ENCODE peak calls at places on chromosomes 5 and 9, in six cellular contexts. Y is H1, U is prostate gland, K is stomach, S is sigmoid colon, L is HepG2. P is an unnamed sample. For H3K4me1, the result is how much of the 10 kb centered on the place peaks cover.

GRCh38 chr9:111178361-111179043 is 140.2 kb upstream of the LPAR1 start:
- DNase-seq in Y (no peak), U (no peak), K (no peak), S (no peak), L (no peak), P (no peak)

GRCh38 chr5:685262-686171 is 7.6 kb downstream of the TPPP start:
- DNase-seq in Y (no peak), U (no peak), K (peak), S (peak), L (no peak), P (peak)

GRCh38 chr5:54807421-54807820 is 178.0 kb downstream of the ESM1 start:
- DNase-seq in Y (no peak), U (no peak), K (no peak), S (no peak), L (no peak), P (no peak)

GRCh38 chr5:88660326-88660946 is 222.5 kb downstream of the MEF2C start:
- DNase-seq in Y (no peak), U (no peak), K (no peak), S (no peak), L (no peak), P (no peak)

GRCh38 chr5:141484499-141485304 is at the start of gene PCDHGC4:
- DNase-seq in Y (no peak), U (no peak), K (no peak), S (no peak), L (no peak), P (no peak)

GRCh38 chr9:129624947-129625346 is 1.0 kb upstream of the NTMT1 start:
- DNase-seq in Y (no peak), U (no peak), K (no peak), S (no peak), L (peak), P (no peak)

GRCh38 chr5:163649522-163649921 is 144.1 kb downstream of the MAT2B start:
- DNase-seq in Y (no peak), U (no peak), K (no peak), S (no peak), L (peak), P (no peak)

GRCh38 chr9:125433461-125434001 is 171.9 kb downstream of the GAPVD1 start:
- DNase-seq in Y (no peak), U (no peak), K (no peak), S (peak), L (no peak), P (no peak)

GRCh38 chr5:145324101-145324500 is 511.0 kb downstream of the PRELID2 start:
- DNase-seq in Y (no peak), U (no peak), K (no peak), S (no peak), L (no peak), P (no peak)

GRCh38 chr5:68798877-68799276 is 294.9 kb upstream of the SLC30A5 start:
- DNase-seq in Y (no peak), U (no peak), K (no peak), S (no peak), L (no peak), P (no peak)

GRCh38 chr5:150596826-150597225 is 43.6 kb upstream of the SYNPO start:
- DNase-seq in Y (no peak), U (no peak), K (no peak), S (no peak), L (no peak), P (no peak)

GRCh38 chr5:150596313-150596712 is 44.1 kb upstream of the SYNPO start:
- DNase-seq in Y (no peak), U (no peak), K (no peak), S (no peak), L (no peak), P (no peak)

GRCh38 chr5:150598821-150599273 is 41.6 kb upstream of the SYNPO start:
- DNase-seq in Y (no peak), U (peak), K (no peak), S (no peak), L (no peak), P (no peak)

GRCh38 chr5:150599281-150599680 is 41.2 kb upstream of the SYNPO start:
- DNase-seq in Y (no peak), U (no peak), K (no peak), S (no peak), L (no peak), P (no peak)

DNA sequence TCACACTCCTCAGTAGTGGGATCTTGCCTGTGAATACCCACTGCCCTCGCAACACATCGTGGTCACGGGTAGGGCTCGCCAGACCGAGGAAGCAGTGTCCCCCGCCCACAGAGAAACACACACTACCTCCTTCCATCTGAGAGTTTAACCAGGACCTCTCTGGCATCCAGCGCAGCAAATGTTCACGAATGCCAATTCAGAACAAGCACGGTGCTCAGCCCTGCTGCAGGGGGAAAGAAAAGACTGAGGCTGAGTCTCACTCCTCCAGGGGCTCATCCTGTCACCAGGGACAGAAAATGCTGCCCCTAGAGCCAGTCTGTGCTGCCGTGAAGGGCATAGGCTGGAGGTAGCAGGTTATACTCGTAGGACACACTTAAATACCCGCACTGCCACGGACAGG is 42.4 kb upstream of the SYNPO start:
- DNase-seq in Y (no peak), U (no peak), K (no peak), S (no peak), L (no peak), P (no peak)
- H3K4me1 ChIP-seq in Y (under half), U (under half), K (under half), S (under half), L (under half), P (under half)

DNA sequence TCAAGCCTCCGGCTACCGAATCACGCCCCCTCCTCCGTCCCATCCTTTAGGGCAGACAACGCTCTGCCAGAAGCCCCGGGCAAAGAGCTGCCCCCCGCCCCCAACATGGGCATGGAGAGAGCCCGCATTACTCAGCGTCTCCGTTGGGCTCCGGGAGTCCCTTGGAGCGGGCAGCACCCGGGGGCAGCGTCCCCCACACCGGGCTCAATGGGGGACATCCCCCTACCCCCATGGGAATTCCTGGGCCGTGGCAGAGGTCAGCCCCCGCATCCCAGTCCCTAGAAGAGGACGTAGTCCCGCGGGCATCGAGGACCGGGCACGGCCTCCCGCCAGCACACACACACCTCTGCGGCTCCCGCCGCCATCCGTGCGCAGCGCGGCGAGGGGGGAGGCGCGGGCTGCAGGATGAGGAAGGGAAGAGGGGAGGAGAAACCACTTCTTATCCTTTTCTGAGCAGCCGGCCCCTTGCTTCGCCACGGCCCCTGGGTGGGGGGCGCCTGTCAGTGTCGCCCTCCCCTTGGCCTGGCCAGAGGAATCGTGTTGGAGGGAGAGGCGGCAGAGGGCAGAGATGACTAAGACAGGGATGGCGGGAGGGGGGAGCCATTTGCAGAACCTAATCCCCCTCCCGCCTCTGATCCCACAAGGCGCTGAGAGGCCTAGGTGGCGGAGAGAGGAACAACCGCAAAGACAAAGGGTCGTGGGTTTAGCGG is 818 bp downstream of the DNM1 start:
- DNase-seq in Y (no peak), U (no peak), K (no peak), S (no peak), L (no peak), P (no peak)
- TF ChIP-seq POLR2AphosphoS5 in Y (no peak), U (no peak), K (no peak), S (no peak), L (no peak), P (peak)

GRCh38 chr5:139438707-139439012 is 665 bp downstream of the DNAJC18 start:
- DNase-seq in Y (no peak), U (no peak), K (no peak), S (peak), L (no peak), P (no peak)
- H3K27ac ChIP-seq in Y (no peak), U (peak), K (peak), S (peak), L (peak), P (peak)

GRCh38 chr9:128361296-128361980 is 9.7 kb upstream of the URM1 start:
- DNase-seq in Y (no peak), U (no peak), K (no peak), S (no peak), L (no peak), P (no peak)

GRCh38 chr9:128369024-128369706 is 2.0 kb upstream of the URM1 start:
- DNase-seq in Y (no peak), U (no peak), K (no peak), S (no peak), L (no peak), P (no peak)

GRCh38 chr9:128362774-128363173 is 8.4 kb upstream of the URM1 start:
- DNase-seq in Y (no peak), U (no peak), K (no peak), S (no peak), L (no peak), P (no peak)

GRCh38 chr9:128361981-128362646 is 9.1 kb upstream of the URM1 start:
- DNase-seq in Y (no peak), U (peak), K (peak), S (peak), L (peak), P (no peak)

GRCh38 chr9:128365525-128365924 is 5.6 kb upstream of the URM1 start:
- DNase-seq in Y (no peak), U (no peak), K (no peak), S (no peak), L (no peak), P (no peak)
- H3K4me1 ChIP-seq in Y (under half), U (under half), K (under half), S (under half), L (under half), P (under half)

DNA sequence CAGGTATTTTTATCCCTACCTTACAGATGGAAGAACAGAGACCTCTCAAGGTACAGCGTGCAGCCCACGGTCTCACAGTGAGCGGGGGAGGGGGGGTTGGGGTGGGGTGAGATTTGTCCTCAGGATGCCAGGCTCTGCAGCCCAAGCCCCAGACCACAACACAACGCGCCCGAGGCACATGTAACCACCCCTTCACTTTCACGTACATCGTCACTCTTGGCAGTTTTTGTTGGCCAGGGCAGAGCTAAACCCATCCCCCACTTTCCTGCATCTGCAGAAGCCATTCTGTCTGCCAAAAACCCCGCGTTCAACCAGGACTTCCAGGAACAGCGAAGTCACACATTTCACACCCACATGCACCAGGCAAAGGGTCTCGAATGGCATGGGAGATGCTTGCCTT is 9.4 kb upstream of the SMIM23 start:
- DNase-seq in Y (no peak), U (no peak), K (no peak), S (no peak), L (no peak), P (no peak)
- TF ChIP-seq POLR2AphosphoS5 in Y (no peak), U (no peak), K (no peak), S (no peak), L (no peak), P (no peak)

GRCh38 chr5:128253224-128253623 is 169.7 kb downstream of the SLC12A2 start:
- DNase-seq in Y (no peak), U (no peak), K (no peak), S (no peak), L (no peak), P (no peak)

GRCh38 chr5:128257096-128257495 is 173.5 kb downstream of the SLC12A2 start:
- DNase-seq in Y (no peak), U (no peak), K (no peak), S (no peak), L (no peak), P (no peak)

GRCh38 chr5:128252196-128252595 is 168.6 kb downstream of the SLC12A2 start:
- DNase-seq in Y (no peak), U (no peak), K (no peak), S (no peak), L (no peak), P (no peak)

GRCh38 chr5:128254789-128255188 is 171.2 kb downstream of the SLC12A2 start:
- DNase-seq in Y (no peak), U (peak), K (no peak), S (no peak), L (no peak), P (no peak)

GRCh38 chr5:128252794-128253193 is 169.2 kb downstream of the SLC12A2 start:
- DNase-seq in Y (no peak), U (no peak), K (no peak), S (no peak), L (no peak), P (no peak)
- H3K27ac ChIP-seq in Y (no peak), U (no peak), K (no peak), S (no peak), L (no peak), P (no peak)

DNA sequence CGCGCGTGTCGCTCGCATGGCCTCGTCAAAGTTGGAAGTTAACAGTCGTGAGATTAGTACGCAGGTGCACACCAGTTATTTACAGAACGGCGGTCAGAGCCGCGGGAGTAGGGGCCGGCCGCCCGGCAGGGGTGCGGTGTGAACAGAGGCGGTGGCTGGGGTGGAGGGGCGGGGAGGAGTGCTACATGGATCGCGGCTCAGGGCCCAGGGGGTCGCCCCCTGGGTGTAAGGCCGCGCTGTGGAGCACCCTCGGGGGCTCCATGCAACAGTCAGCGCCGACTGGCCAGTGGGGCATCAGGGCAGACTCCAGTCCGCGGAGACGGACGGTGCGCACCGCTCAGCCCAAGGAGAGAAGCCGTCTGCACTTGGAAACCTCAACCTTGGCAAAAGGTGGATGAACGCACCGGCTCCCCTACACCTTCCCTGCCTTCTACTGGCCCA is 60.3 kb downstream of the ZNF354C start:
- DNase-seq in Y (no peak), U (no peak), K (peak), S (no peak), L (no peak), P (peak)
- H3K4me1 ChIP-seq in Y (under half), U (under half), K (under half), S (under half), L (under half), P (under half)

GRCh38 chr9:112224401-112225289 is 49.5 kb upstream of the SUSD1 start:
- DNase-seq in Y (no peak), U (no peak), K (no peak), S (no peak), L (no peak), P (no peak)
- TF ChIP-seq POLR2AphosphoS5 in Y (no peak), U (no peak), K (no peak), S (no peak), L (no peak), P (no peak)

P was measured in vagina.